ENCODE peak calls at places on chromosome X, in five cellular contexts. V is tibial artery, D is left lung, U is heart left ventricle, W is ascending aorta. P is an unnamed sample. For H3K9me3, H3K27me3 and H3K4me1, the result is how much of the 10 kb centered on the place peaks cover.

GRCh38 chrX:9587551-9588096 is 122.8 kb downstream of the TBL1X start:
- DNase-seq in U (no peak), W (no peak), D (no peak), V (no peak), P (no peak)

GRCh38 chrX:1249101-1249887 is 19.3 kb upstream of the CSF2RA start:
- DNase-seq in D (peak), W (peak), V (peak), U (peak), P (peak)

GRCh38 chrX:86102341-86102740 is 45.9 kb upstream of the DACH2 start:
- DNase-seq in V (no peak), U (no peak), D (no peak), W (no peak), P (no peak)

GRCh38 chrX:152632445-152633097 is 5.1 kb upstream of the GABRQ start:
- DNase-seq in U (peak), D (no peak), V (peak), W (no peak), P (no peak)

GRCh38 chrX:107827852-107828251 is 2.2 kb downstream of the MID2 start:
- DNase-seq in V (no peak), U (no peak), W (no peak), D (no peak), P (no peak)

GRCh38 chrX:11381464-11381863 is 88.3 kb downstream of the AMELX start:
- DNase-seq in W (no peak), U (peak), V (peak), D (no peak), P (no peak)

GRCh38 chrX:38055170-38055847 is 49.0 kb downstream of the SYTL5 start:
- DNase-seq in V (no peak), U (no peak), D (no peak), W (no peak), P (no peak)

GRCh38 chrX:17020371-17020770 is 73.9 kb downstream of the REPS2 start:
- DNase-seq in V (no peak), D (no peak), U (no peak), W (no peak), P (no peak)

GRCh38 chrX:16511776-16512400 is 138.1 kb upstream of the S100G start:
- DNase-seq in D (no peak), V (no peak), W (no peak), U (no peak), P (no peak)

GRCh38 chrX:29690061-29690460 is 525.3 kb upstream of the MAGEB2 start:
- DNase-seq in D (no peak), U (no peak), W (no peak), V (no peak), P (no peak)

GRCh38 chrX:42530027-42530426 is 247.9 kb downstream of the PPP1R2C start:
- DNase-seq in W (no peak), D (no peak), U (no peak), V (no peak), P (no peak)

GRCh38 chrX:14529288-14529989 is at the start of gene GLRA2:
- DNase-seq in W (no peak), D (no peak), U (no peak), V (no peak), P (no peak)

GRCh38 chrX:136047969-136048368 is 62.7 kb downstream of the SLC9A6 start:
- DNase-seq in W (no peak), U (no peak), D (no peak), V (no peak), P (no peak)

GRCh38 chrX:75522565-75523411 is at the start of gene ZDHHC15:
- DNase-seq in V (peak), U (peak), D (peak), W (no peak), P (peak)

GRCh38 chrX:50168305-50168704 is 32.5 kb downstream of the AKAP4 start:
- DNase-seq in D (no peak), V (no peak), U (no peak), W (no peak), P (no peak)

GRCh38 chrX:108224727-108225455 is 133.3 kb downstream of the ATG4A start:
- DNase-seq in W (no peak), U (no peak), V (no peak), D (no peak), P (no peak)

GRCh38 chrX:127389900-127390299 is 570.4 kb downstream of the PRR32 start:
- DNase-seq in U (no peak), V (no peak), W (no peak), D (no peak), P (no peak)

GRCh38 chrX:77505227-77505626 is 58.0 kb downstream of the FGF16 start:
- DNase-seq in U (no peak), V (no peak), D (no peak), W (no peak), P (no peak)

GRCh38 chrX:83469551-83469950 is 38.5 kb upstream of the POU3F4 start:
- DNase-seq in D (no peak), V (no peak), U (no peak), W (no peak), P (peak)

GRCh38 chrX:53550756-53551463 is 116.7 kb upstream of the HSD17B10 start:
- DNase-seq in D (no peak), V (no peak), U (no peak), W (no peak), P (no peak)

GRCh38 chrX:75655627-75656026 is 129.4 kb downstream of the MAGEE2 start:
- DNase-seq in D (no peak), U (no peak), V (no peak), W (no peak), P (no peak)

GRCh38 chrX:10619311-10620015 is 922 bp downstream of the MID1 start:
- DNase-seq in W (no peak), V (peak), D (no peak), U (no peak), P (no peak)

GRCh38 chrX:135974279-135974856 is 580 bp upstream of the MMGT1 start:
- DNase-seq in V (peak), W (no peak), D (peak), U (peak), P (peak)

GRCh38 chrX:143462696-143463095 is 54.6 kb downstream of the SPANXN3 start:
- DNase-seq in V (no peak), W (no peak), U (no peak), D (no peak), P (no peak)

GRCh38 chrX:53190363-53190960 is 34.5 kb downstream of the KDM5C start:
- DNase-seq in V (no peak), U (no peak), W (no peak), D (no peak), P (no peak)

GRCh38 chrX:136528645-136529315 is 3.2 kb upstream of the VGLL1 start:
- DNase-seq in W (no peak), V (no peak), D (no peak), U (no peak), P (no peak)

GRCh38 chrX:107629533-107629909 is 1.2 kb downstream of the PRPS1 start:
- DNase-seq in W (no peak), U (no peak), V (no peak), D (no peak), P (no peak)

GRCh38 chrX:155968106-155968714 is 29.3 kb upstream of the IL9R start:
- DNase-seq in D (no peak), U (no peak), W (no peak), V (no peak), P (no peak)

GRCh38 chrX:155967653-155968052 is 29.8 kb upstream of the IL9R start:
- DNase-seq in D (no peak), V (no peak), U (no peak), W (no peak), P (no peak)

GRCh38 chrX:155962906-155963305 is 34.6 kb upstream of the IL9R start:
- DNase-seq in V (no peak), U (no peak), D (no peak), W (no peak), P (no peak)

GRCh38 chrX:155966876-155967275 is 30.6 kb upstream of the IL9R start:
- DNase-seq in W (no peak), U (no peak), V (no peak), D (no peak), P (no peak)
- H3K9me3 ChIP-seq in W (under half), U (under half), V (under half), D (under half), P (under half)

GRCh38 chrX:18966624-18967023 is 17.3 kb downstream of the PHKA2 start:
- DNase-seq in W (no peak), V (no peak), D (no peak), U (peak), P (no peak)
- H3K27me3 ChIP-seq in W (under half), V (under half), D (under half), U (under half), P (under half)

DNA sequence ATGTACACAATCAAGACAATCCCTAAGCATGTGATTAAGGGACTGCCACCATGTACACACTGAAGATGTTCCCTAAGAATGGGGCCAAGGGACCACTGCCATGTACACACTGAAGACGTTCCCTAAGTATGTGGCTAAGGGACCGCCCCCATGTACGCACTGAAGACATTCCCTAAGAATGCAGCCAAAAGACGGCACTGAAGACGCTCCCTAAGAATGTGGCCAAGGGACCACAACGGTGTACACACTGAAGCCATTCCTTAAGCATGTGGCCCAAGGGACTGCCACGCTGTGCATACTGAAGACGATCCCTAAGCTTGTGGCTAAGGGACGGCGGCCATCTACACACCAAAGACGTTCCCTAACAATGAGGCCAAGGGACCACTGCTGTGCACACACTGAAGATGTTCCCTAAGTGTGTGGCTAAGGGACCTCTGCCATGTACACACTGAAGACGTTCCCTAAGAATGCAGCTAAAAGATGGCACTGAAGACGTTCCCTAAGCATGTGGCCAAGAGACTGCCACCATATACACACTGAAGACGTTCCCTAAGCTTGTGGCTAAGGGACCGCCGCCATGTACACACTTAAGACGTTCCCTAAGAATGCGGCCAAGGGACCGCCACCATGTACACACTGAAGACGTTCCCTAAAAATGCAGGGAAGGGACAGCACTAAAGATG is 26.4 kb downstream of the DHRSX start:
- DNase-seq in U (no peak), V (no peak), D (no peak), W (no peak), P (no peak)
- H3K4me1 ChIP-seq in U (under half), V (under half), D (under half), W (under half), P (under half)

GRCh38 chrX:82058728-82059127 is 856.8 kb downstream of the SH3BGRL start:
- DNase-seq in D (no peak), W (no peak), U (no peak), V (no peak), P (no peak)
- H3K9me3 ChIP-seq in D (under half), W (under half), U (under half), V (under half), P (under half)

GRCh38 chrX:54894159-54894558 is 26.5 kb upstream of the TRO start:
- DNase-seq in U (no peak), V (no peak), D (peak), W (no peak), P (no peak)
- H3K27me3 ChIP-seq in U (under half), V (under half), D (under half), W (under half), P (under half)